ENCODE peak calls at places on chromosomes 13 and 19, in five cellular contexts. V is LHCN-M2, I is MG63, O is NCI-H2171 treated with DMSO at 0.1 percent for 48 hours, T is lower lobe of right lung. U is an unnamed sample.

GRCh38 chr19:50172726-50173125 is 9.6 kb upstream of the IZUMO2 start:
- DNase-seq in O (no peak), T (no peak), I (no peak), V (no peak), U (no peak)

GRCh38 chr13:22053053-22053452 is 382.2 kb downstream of the FGF9 start:
- DNase-seq in O (no peak), T (no peak), V (no peak), I (no peak), U (no peak)

GRCh38 chr13:36345438-36346221 is 564 bp downstream of the SPART start:
- DNase-seq in T (peak), V (peak), I (peak), O (no peak), U (peak)

GRCh38 chr13:30796833-30797601 is 61.7 kb downstream of the ALOX5AP start:
- DNase-seq in T (no peak), V (no peak), I (no peak), O (peak), U (no peak)

GRCh38 chr19:5230730-5231555 is 109.7 kb downstream of the PTPRS start:
- DNase-seq in O (no peak), T (no peak), V (no peak), I (no peak), U (no peak)

GRCh38 chr19:12833747-12834417 is 497 bp downstream of the RTBDN start:
- DNase-seq in V (no peak), I (peak), T (no peak), O (peak), U (no peak)

GRCh38 chr13:41782086-41782485 is 178.8 kb downstream of the VWA8 start:
- DNase-seq in T (no peak), O (no peak), I (no peak), V (no peak), U (no peak)

GRCh38 chr19:34667349-34668076 is 9.4 kb downstream of the SCGB2B2 start:
- DNase-seq in O (no peak), I (no peak), T (peak), V (peak), U (no peak)

GRCh38 chr13:59477011-59477410 is 686.7 kb downstream of the DIAPH3 start:
- DNase-seq in T (no peak), O (no peak), I (no peak), V (no peak), U (no peak)

GRCh38 chr13:42970824-42971669 is 21.0 kb downstream of the EPSTI1 start:
- DNase-seq in V (peak), T (no peak), O (peak), I (peak), U (peak)

GRCh38 chr13:23752111-23753001 is 136.8 kb downstream of the MIPEP start:
- DNase-seq in O (no peak), I (no peak), T (no peak), V (no peak), U (no peak)

GRCh38 chr19:11422163-11423068 is 3.3 kb upstream of the RGL3 start:
- DNase-seq in V (no peak), I (no peak), T (peak), O (no peak), U (no peak)

GRCh38 chr13:42486711-42487198 is 87.2 kb upstream of the TNFSF11 start:
- DNase-seq in V (peak), T (no peak), I (peak), O (no peak), U (peak)

GRCh38 chr19:10006335-10006708 is 4.0 kb downstream of the COL5A3 start:
- DNase-seq in T (no peak), I (no peak), V (peak), O (no peak), U (no peak)

GRCh38 chr13:24802074-24802473 is 38.1 kb downstream of the RNF17 start:
- DNase-seq in I (peak), O (no peak), T (no peak), V (peak), U (peak)

GRCh38 chr13:84126671-84127171 is 244.4 kb upstream of the SLITRK1 start:
- DNase-seq in V (peak), I (no peak), T (no peak), O (peak), U (peak)

GRCh38 chr19:6173190-6173589 is 37.7 kb downstream of the ACSBG2 start:
- DNase-seq in I (no peak), O (no peak), T (no peak), V (no peak), U (no peak)

GRCh38 chr13:93388701-93389100 is 162.1 kb downstream of the GPC6 start:
- DNase-seq in T (no peak), O (no peak), V (peak), I (peak), U (peak)